ENCODE peak calls at places on chromosome 16, in nine cellular contexts. T is WTC11; I is nephron progenitor cell; O is left ventricle myocardium inferior; C is H54; R is skeletal muscle cell; Y is NCI-H2029; Z is EL; B is effector CD4-positive, alpha-beta T cell. V is an unnamed sample.
A peak's percentile ranks its signal among the peaks of the same experiment; 100 is the strongest.

GRCh38 chr16:3472878-3473595 is 22.3 kb downstream of the C16orf90 start:
- DNase-seq in O (no peak), C (no peak), Y (no peak), Z (peak; percentile 59), I (no peak), T (no peak), B (no peak), R (no peak), V (no peak)

GRCh38 chr16:15038689-15039088 is 17.2 kb downstream of the NTAN1 start:
- DNase-seq in T (no peak), R (no peak), Y (no peak), B (no peak), C (no peak), O (no peak), Z (no peak), I (no peak), V (no peak)

GRCh38 chr16:64238576-64238975 is 883.3 kb downstream of the CDH11 start:
- DNase-seq in T (no peak), B (no peak), Z (peak; percentile 64), C (no peak), R (no peak), O (no peak), Y (no peak), I (no peak), V (no peak)

GRCh38 chr16:15526097-15526496 is 91.7 kb downstream of the BMERB1 start:
- DNase-seq in Y (no peak), O (no peak), I (no peak), B (no peak), R (no peak), T (no peak), Z (no peak), C (no peak), V (no peak)

GRCh38 chr16:88591577-88592021 is 21.4 kb downstream of the ZC3H18 start:
- DNase-seq in I (no peak), O (peak; percentile 31), B (no peak), T (no peak), R (no peak), Z (no peak), C (no peak), Y (no peak), V (no peak)

GRCh38 chr16:85553436-85554113 is 59.5 kb upstream of the GSE1 start:
- DNase-seq in T (peak; percentile 76), Z (peak; percentile 73), I (peak; percentile 86), C (peak; percentile 82), O (peak; percentile 75), B (peak; percentile 8), R (no peak), Y (peak; percentile 24), V (no peak)

GRCh38 chr16:12988071-12988470 is 86.7 kb downstream of the SHISA9 start:
- DNase-seq in Y (no peak), R (no peak), O (no peak), C (no peak), Z (no peak), T (no peak), B (no peak), I (no peak), V (no peak)

GRCh38 chr16:86951831-86952598 is 365.2 kb downstream of the C16orf95 start:
- DNase-seq in B (no peak), O (peak; percentile 50), I (no peak), R (peak; percentile 100), Z (peak; percentile 98), Y (no peak), C (peak; percentile 81), T (no peak), V (no peak)

GRCh38 chr16:83661656-83662055 is 146.1 kb upstream of the HSBP1 start:
- DNase-seq in B (no peak), T (no peak), Z (peak; percentile 48), O (no peak), I (no peak), Y (no peak), C (no peak), R (no peak), V (no peak)

GRCh38 chr16:67114793-67115192 is 5.1 kb downstream of the PHAF1 start:
- DNase-seq in C (no peak), R (no peak), Y (no peak), I (no peak), B (no peak), T (no peak), O (no peak), Z (peak; percentile 28), V (no peak)

GRCh38 chr16:75754126-75754525 is 27.8 kb upstream of the CPHXL start:
- DNase-seq in B (no peak), I (no peak), O (no peak), R (no peak), Y (no peak), T (no peak), C (no peak), Z (peak; percentile 11), V (no peak)

GRCh38 chr16:56551796-56552738 is 12.8 kb upstream of the MT4 start:
- DNase-seq in I (no peak), Z (no peak), B (no peak), C (no peak), O (no peak), R (no peak), T (no peak), Y (no peak), V (no peak)

GRCh38 chr16:48524348-48525200 is 85.4 kb downstream of the N4BP1 start:
- DNase-seq in I (no peak), T (no peak), C (no peak), B (no peak), Y (peak; percentile 18), O (no peak), R (no peak), Z (no peak), V (no peak)

GRCh38 chr16:82715160-82715559 is 88.4 kb downstream of the CDH13 start:
- DNase-seq in Z (no peak), T (no peak), O (peak; percentile 52), Y (no peak), I (no peak), B (no peak), C (no peak), R (no peak), V (no peak)

GRCh38 chr16:17387226-17387625 is 83.5 kb downstream of the XYLT1 start:
- DNase-seq in I (no peak), T (no peak), C (no peak), Y (no peak), O (no peak), Z (no peak), R (no peak), B (no peak), V (no peak)

GRCh38 chr16:4433914-4434787 is 8.5 kb downstream of the DNAJA3 start:
- DNase-seq in Z (no peak), O (no peak), T (no peak), Y (no peak), R (no peak), I (no peak), C (no peak), B (no peak), V (no peak)

GRCh38 chr16:19844945-19845641 is 39.6 kb downstream of the GPRC5B start:
- DNase-seq in I (no peak), Z (peak; percentile 81), Y (no peak), O (no peak), C (peak; percentile 65), B (no peak), T (no peak), R (peak; percentile 44), V (no peak)

GRCh38 chr16:88761143-88761534 is 23.9 kb downstream of the PIEZO1 start:
- DNase-seq in O (no peak), Z (no peak), Y (no peak), R (no peak), I (no peak), C (no peak), T (no peak), B (no peak), V (no peak)

GRCh38 chr16:11612110-11612981 is 25.6 kb upstream of the LITAF start:
- DNase-seq in I (no peak), C (no peak), R (no peak), O (peak; percentile 35), B (no peak), Z (no peak), Y (no peak), T (peak; percentile 40), V (peak; percentile 59)

V was measured in CMK.